ENCODE peak calls at places on chromosomes 2 and 18, in four cellular contexts. L is GM23338, K is astrocyte, Z is neural progenitor cell. T is an unnamed sample. For H3K36me3, the result is how much of the 10 kb centered on the place peaks cover.

GRCh38 chr2:15736396-15737180 is 144.9 kb downstream of the DDX1 start:
- DNase-seq in Z (no peak), K (no peak), L (no peak), T (no peak)

GRCh38 chr18:74577019-74577418 is 20.7 kb upstream of the ZNF407 start:
- DNase-seq in L (no peak), Z (peak), K (no peak), T (no peak)

GRCh38 chr18:35143615-35144596 is 96.9 kb upstream of the ZNF397 start:
- DNase-seq in L (peak), K (peak), Z (peak), T (peak)

GRCh38 chr2:85718006-85718391 is 23.8 kb downstream of the GNLY start:
- DNase-seq in Z (no peak), K (no peak), L (no peak), T (no peak)

GRCh38 chr2:85134255-85135065 is 1.3 kb downstream of the TCF7L1 start:
- DNase-seq in Z (peak), K (peak), L (peak), T (no peak)

GRCh38 chr2:99998981-99999380 is 143.4 kb downstream of the AFF3 start:
- DNase-seq in K (no peak), Z (no peak), L (no peak), T (no peak)

GRCh38 chr2:189129971-189130370 is 49.6 kb downstream of the COL5A2 start:
- DNase-seq in L (no peak), Z (no peak), K (peak), T (no peak)

GRCh38 chr2:160232905-160233475 is 32.9 kb upstream of the ITGB6 start:
- DNase-seq in Z (no peak), L (no peak), K (no peak), T (no peak)

GRCh38 chr2:140918426-140918825 is 1212.4 kb downstream of the LRP1B start:
- DNase-seq in K (no peak), Z (no peak), L (no peak), T (no peak)

DNA sequence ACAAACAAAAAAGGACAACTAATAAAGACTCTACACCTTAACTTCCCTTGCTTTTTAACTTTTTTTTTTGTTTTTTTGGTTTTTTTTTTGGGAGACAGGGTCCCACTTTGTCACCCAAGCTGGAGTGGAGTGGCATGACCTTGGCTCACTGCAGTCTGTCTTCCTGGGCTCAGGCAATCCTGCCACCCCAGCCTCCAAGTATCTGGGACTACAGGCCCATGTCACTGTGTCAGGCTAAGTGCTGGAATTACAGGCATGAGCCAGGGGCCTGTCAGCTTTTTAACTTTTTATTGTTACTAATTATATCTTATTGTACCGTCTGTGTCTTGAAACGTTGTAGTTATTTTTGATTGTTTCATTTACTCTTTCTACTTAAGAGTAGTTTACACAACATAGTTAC is 25.5 kb downstream of the WDR7 start:
- DNase-seq in L (no peak), K (no peak), Z (no peak), T (no peak)
- H3K4me2 ChIP-seq in L (no peak), K (no peak), Z (no peak), T (no peak)

DNA sequence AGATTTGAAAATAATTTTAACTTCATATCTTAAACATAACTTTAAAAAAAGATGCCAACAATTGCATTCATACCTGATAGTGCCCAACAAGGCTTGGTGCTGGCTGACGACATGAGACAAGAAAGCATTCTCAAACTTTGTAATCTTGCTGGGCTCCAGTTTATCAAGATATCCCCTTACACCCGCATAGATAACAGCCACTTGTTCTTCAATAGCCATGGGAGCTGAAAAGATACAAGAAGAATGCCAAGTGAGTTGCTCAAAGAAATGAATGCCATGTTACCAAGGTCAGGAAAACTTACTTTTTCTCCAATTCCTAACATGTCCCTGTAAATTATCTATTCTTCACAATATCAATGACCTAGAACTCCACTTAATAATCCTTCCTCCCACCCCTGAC is 12.4 kb upstream of the PSTPIP2 start:
- DNase-seq in Z (no peak), K (no peak), L (no peak), T (no peak)
- H3K36me3 ChIP-seq in Z (half or more), K (half or more), L (half or more), T (half or more)

DNA sequence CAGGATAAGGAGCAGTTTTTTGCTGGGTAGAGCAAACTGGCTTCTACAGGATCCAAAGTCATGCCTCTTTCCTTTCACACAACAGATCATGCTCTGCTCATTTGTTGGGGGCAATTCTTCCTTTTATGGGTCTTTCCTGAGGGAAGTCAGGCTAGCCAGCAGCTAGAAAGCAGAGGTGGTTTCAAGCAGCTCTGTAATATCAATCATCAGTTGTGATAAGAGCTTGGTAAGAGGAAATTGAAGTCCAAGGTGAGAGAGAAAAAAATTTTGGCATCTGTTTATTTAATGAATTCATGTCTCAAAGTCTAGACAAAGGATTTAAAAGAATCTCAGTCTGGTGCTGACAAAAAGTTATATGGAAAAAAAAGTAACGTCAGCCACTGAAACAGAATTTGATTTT is 6.2 kb downstream of the TMEM87B start:
- DNase-seq in L (no peak), K (peak), Z (no peak), T (no peak)
- H3K4me2 ChIP-seq in L (no peak), K (no peak), Z (no peak), T (no peak)

DNA sequence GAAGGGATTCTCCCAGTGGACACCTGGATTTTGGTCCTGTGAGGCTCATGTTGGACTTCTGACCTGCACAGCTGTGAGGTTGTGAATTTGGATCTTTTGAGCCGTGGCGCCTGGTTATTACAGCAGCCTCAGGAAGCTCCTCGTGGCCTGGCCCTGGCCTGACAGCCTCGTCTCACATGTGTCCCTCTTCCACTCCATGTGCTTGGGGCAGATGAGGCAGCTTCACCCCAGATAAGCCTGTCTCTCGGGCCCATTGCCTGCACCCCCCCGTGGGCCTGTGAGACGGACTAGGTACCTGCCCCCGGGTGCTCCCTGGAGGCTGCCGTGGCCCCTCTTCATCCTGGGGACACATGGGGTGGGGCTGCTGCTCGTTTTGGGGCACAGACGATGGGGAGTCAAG is 51.2 kb downstream of the CTDP1 start:
- DNase-seq in K (no peak), Z (no peak), L (no peak), T (no peak)
- H3K36me3 ChIP-seq in K (under half), Z (under half), L (under half), T (half or more)

GRCh38 chr2:46283693-46284092 is 13.5 kb upstream of the EPAS1 start:
- DNase-seq in Z (no peak), L (no peak), K (no peak), T (no peak)
- H3K4me2 ChIP-seq in Z (no peak), L (no peak), K (no peak), T (no peak)

T was measured in DND-41.